ENCODE peak calls at places on chromosomes 11 and 22, in eight cellular contexts. One of them, this sample, is unnamed.

GRCh38 chr22:44884968-44885805 is 124.6 kb downstream of the PHF21B start:
- DNase-seq in erythroblast: no peak
- DNase-seq in aorta: no peak
- DNase-seq in T-helper 2 cell: no peak
- DNase-seq in coronary artery: peak; percentile 36
- DNase-seq in stimulated activated CD4-positive, alpha-beta T cell treated with anti-CD3 and anti-CD28 coated beads, Interleukin-4, amount 100 ng/mL, for 1 hour: no peak
- DNase-seq in activated CD4-positive, alpha-beta T cell treated with anti-CD3 and anti-CD28 coated beads, Interleukin-2, amount 10 ng/mL, durations not matched to agents 7 days and 5 days: no peak
- DNase-seq in GM19239: no peak
- DNase-seq in this sample: no peak

GRCh38 chr22:32606181-32606580 is 131.6 kb downstream of the FBXO7 start:
- DNase-seq in erythroblast: no peak
- DNase-seq in aorta: no peak
- DNase-seq in T-helper 2 cell: no peak
- DNase-seq in coronary artery: no peak
- DNase-seq in stimulated activated CD4-positive, alpha-beta T cell treated with anti-CD3 and anti-CD28 coated beads, Interleukin-4, amount 100 ng/mL, for 1 hour: no peak
- DNase-seq in activated CD4-positive, alpha-beta T cell treated with anti-CD3 and anti-CD28 coated beads, Interleukin-2, amount 10 ng/mL, durations not matched to agents 7 days and 5 days: no peak
- DNase-seq in GM19239: no peak
- DNase-seq in this sample: no peak

GRCh38 chr11:14336507-14337503 is 22.2 kb downstream of the RRAS2 start:
- DNase-seq in erythroblast: no peak
- DNase-seq in aorta: no peak
- DNase-seq in T-helper 2 cell: no peak
- DNase-seq in coronary artery: no peak
- DNase-seq in stimulated activated CD4-positive, alpha-beta T cell treated with anti-CD3 and anti-CD28 coated beads, Interleukin-4, amount 100 ng/mL, for 1 hour: no peak
- DNase-seq in activated CD4-positive, alpha-beta T cell treated with anti-CD3 and anti-CD28 coated beads, Interleukin-2, amount 10 ng/mL, durations not matched to agents 7 days and 5 days: no peak
- DNase-seq in GM19239: no peak
- DNase-seq in this sample: peak; percentile 99

GRCh38 chr22:20111045-20111688 is 4.7 kb upstream of the RANBP1 start:
- DNase-seq in erythroblast: peak; percentile 48
- DNase-seq in aorta: peak; percentile 25
- DNase-seq in T-helper 2 cell: no peak
- DNase-seq in coronary artery: no peak
- DNase-seq in stimulated activated CD4-positive, alpha-beta T cell treated with anti-CD3 and anti-CD28 coated beads, Interleukin-4, amount 100 ng/mL, for 1 hour: no peak
- DNase-seq in activated CD4-positive, alpha-beta T cell treated with anti-CD3 and anti-CD28 coated beads, Interleukin-2, amount 10 ng/mL, durations not matched to agents 7 days and 5 days: peak; percentile 28
- DNase-seq in GM19239: no peak
- DNase-seq in this sample: peak; percentile 26

GRCh38 chr11:61718613-61719302 is 33.7 kb upstream of the MYRF start:
- DNase-seq in erythroblast: no peak
- DNase-seq in aorta: peak; percentile 72
- DNase-seq in T-helper 2 cell: no peak
- DNase-seq in coronary artery: no peak
- DNase-seq in stimulated activated CD4-positive, alpha-beta T cell treated with anti-CD3 and anti-CD28 coated beads, Interleukin-4, amount 100 ng/mL, for 1 hour: no peak
- DNase-seq in activated CD4-positive, alpha-beta T cell treated with anti-CD3 and anti-CD28 coated beads, Interleukin-2, amount 10 ng/mL, durations not matched to agents 7 days and 5 days: no peak
- DNase-seq in GM19239: no peak
- DNase-seq in this sample: peak; percentile 51

GRCh38 chr11:77779935-77780334 is 40.6 kb downstream of the RSF1 start:
- DNase-seq in erythroblast: peak; percentile 12
- DNase-seq in aorta: no peak
- DNase-seq in T-helper 2 cell: no peak
- DNase-seq in coronary artery: no peak
- DNase-seq in stimulated activated CD4-positive, alpha-beta T cell treated with anti-CD3 and anti-CD28 coated beads, Interleukin-4, amount 100 ng/mL, for 1 hour: no peak
- DNase-seq in activated CD4-positive, alpha-beta T cell treated with anti-CD3 and anti-CD28 coated beads, Interleukin-2, amount 10 ng/mL, durations not matched to agents 7 days and 5 days: no peak
- DNase-seq in GM19239: no peak
- DNase-seq in this sample: peak; percentile 26

GRCh38 chr11:77026236-77026635 is 8.0 kb upstream of the B3GNT6 start:
- DNase-seq in erythroblast: peak; percentile 77
- DNase-seq in aorta: no peak
- DNase-seq in T-helper 2 cell: no peak
- DNase-seq in coronary artery: no peak
- DNase-seq in stimulated activated CD4-positive, alpha-beta T cell treated with anti-CD3 and anti-CD28 coated beads, Interleukin-4, amount 100 ng/mL, for 1 hour: no peak
- DNase-seq in activated CD4-positive, alpha-beta T cell treated with anti-CD3 and anti-CD28 coated beads, Interleukin-2, amount 10 ng/mL, durations not matched to agents 7 days and 5 days: no peak
- DNase-seq in GM19239: no peak
- DNase-seq in this sample: no peak

GRCh38 chr11:61890536-61891330 is 612 bp downstream of the FADS3 start:
- DNase-seq in erythroblast: peak; percentile 71
- DNase-seq in aorta: peak; percentile 88
- DNase-seq in T-helper 2 cell: peak; percentile 11
- DNase-seq in coronary artery: peak; percentile 93
- DNase-seq in stimulated activated CD4-positive, alpha-beta T cell treated with anti-CD3 and anti-CD28 coated beads, Interleukin-4, amount 100 ng/mL, for 1 hour: peak; percentile 32
- DNase-seq in activated CD4-positive, alpha-beta T cell treated with anti-CD3 and anti-CD28 coated beads, Interleukin-2, amount 10 ng/mL, durations not matched to agents 7 days and 5 days: peak; percentile 46
- DNase-seq in GM19239: no peak
- DNase-seq in this sample: peak; percentile 63

GRCh38 chr11:91163619-91164451 is 941.0 kb upstream of the CHORDC1 start:
- DNase-seq in erythroblast: no peak
- DNase-seq in aorta: no peak
- DNase-seq in T-helper 2 cell: no peak
- DNase-seq in coronary artery: no peak
- DNase-seq in stimulated activated CD4-positive, alpha-beta T cell treated with anti-CD3 and anti-CD28 coated beads, Interleukin-4, amount 100 ng/mL, for 1 hour: no peak
- DNase-seq in activated CD4-positive, alpha-beta T cell treated with anti-CD3 and anti-CD28 coated beads, Interleukin-2, amount 10 ng/mL, durations not matched to agents 7 days and 5 days: no peak
- DNase-seq in GM19239: no peak
- DNase-seq in this sample: peak; percentile 61

GRCh38 chr11:12636871-12637410 is 37.3 kb upstream of the TEAD1 start:
- DNase-seq in erythroblast: no peak
- DNase-seq in aorta: no peak
- DNase-seq in T-helper 2 cell: no peak
- DNase-seq in coronary artery: no peak
- DNase-seq in stimulated activated CD4-positive, alpha-beta T cell treated with anti-CD3 and anti-CD28 coated beads, Interleukin-4, amount 100 ng/mL, for 1 hour: no peak
- DNase-seq in activated CD4-positive, alpha-beta T cell treated with anti-CD3 and anti-CD28 coated beads, Interleukin-2, amount 10 ng/mL, durations not matched to agents 7 days and 5 days: no peak
- DNase-seq in GM19239: no peak
- DNase-seq in this sample: no peak

GRCh38 chr11:111700186-111700585 is 66.0 kb downstream of the PPP2R1B start:
- DNase-seq in erythroblast: no peak
- DNase-seq in aorta: no peak
- DNase-seq in T-helper 2 cell: no peak
- DNase-seq in coronary artery: no peak
- DNase-seq in stimulated activated CD4-positive, alpha-beta T cell treated with anti-CD3 and anti-CD28 coated beads, Interleukin-4, amount 100 ng/mL, for 1 hour: no peak
- DNase-seq in activated CD4-positive, alpha-beta T cell treated with anti-CD3 and anti-CD28 coated beads, Interleukin-2, amount 10 ng/mL, durations not matched to agents 7 days and 5 days: no peak
- DNase-seq in GM19239: no peak
- DNase-seq in this sample: no peak

GRCh38 chr22:24459911-24460310 is 32.5 kb downstream of the ADORA2A start:
- DNase-seq in erythroblast: no peak
- DNase-seq in aorta: no peak
- DNase-seq in T-helper 2 cell: no peak
- DNase-seq in coronary artery: no peak
- DNase-seq in stimulated activated CD4-positive, alpha-beta T cell treated with anti-CD3 and anti-CD28 coated beads, Interleukin-4, amount 100 ng/mL, for 1 hour: no peak
- DNase-seq in activated CD4-positive, alpha-beta T cell treated with anti-CD3 and anti-CD28 coated beads, Interleukin-2, amount 10 ng/mL, durations not matched to agents 7 days and 5 days: no peak
- DNase-seq in GM19239: no peak
- DNase-seq in this sample: no peak

GRCh38 chr11:61728066-61728939 is 24.1 kb upstream of the MYRF start:
- DNase-seq in erythroblast: no peak
- DNase-seq in aorta: no peak
- DNase-seq in T-helper 2 cell: no peak
- DNase-seq in coronary artery: no peak
- DNase-seq in stimulated activated CD4-positive, alpha-beta T cell treated with anti-CD3 and anti-CD28 coated beads, Interleukin-4, amount 100 ng/mL, for 1 hour: no peak
- DNase-seq in activated CD4-positive, alpha-beta T cell treated with anti-CD3 and anti-CD28 coated beads, Interleukin-2, amount 10 ng/mL, durations not matched to agents 7 days and 5 days: no peak
- DNase-seq in GM19239: no peak
- DNase-seq in this sample: no peak

GRCh38 chr11:60867871-60868681 is 734 bp downstream of the ZP1 start:
- DNase-seq in erythroblast: no peak
- DNase-seq in aorta: no peak
- DNase-seq in T-helper 2 cell: no peak
- DNase-seq in coronary artery: no peak
- DNase-seq in stimulated activated CD4-positive, alpha-beta T cell treated with anti-CD3 and anti-CD28 coated beads, Interleukin-4, amount 100 ng/mL, for 1 hour: no peak
- DNase-seq in activated CD4-positive, alpha-beta T cell treated with anti-CD3 and anti-CD28 coated beads, Interleukin-2, amount 10 ng/mL, durations not matched to agents 7 days and 5 days: no peak
- DNase-seq in GM19239: no peak
- DNase-seq in this sample: no peak

GRCh38 chr22:41963453-41964105 is 5.7 kb upstream of the SEPTIN3 start:
- DNase-seq in erythroblast: no peak
- DNase-seq in aorta: no peak
- DNase-seq in T-helper 2 cell: no peak
- DNase-seq in coronary artery: no peak
- DNase-seq in stimulated activated CD4-positive, alpha-beta T cell treated with anti-CD3 and anti-CD28 coated beads, Interleukin-4, amount 100 ng/mL, for 1 hour: no peak
- DNase-seq in activated CD4-positive, alpha-beta T cell treated with anti-CD3 and anti-CD28 coated beads, Interleukin-2, amount 10 ng/mL, durations not matched to agents 7 days and 5 days: no peak
- DNase-seq in GM19239: no peak
- DNase-seq in this sample: no peak

GRCh38 chr22:49462795-49463194 is 364.9 kb downstream of the BRD1 start:
- DNase-seq in erythroblast: no peak
- DNase-seq in aorta: no peak
- DNase-seq in T-helper 2 cell: no peak
- DNase-seq in coronary artery: no peak
- DNase-seq in stimulated activated CD4-positive, alpha-beta T cell treated with anti-CD3 and anti-CD28 coated beads, Interleukin-4, amount 100 ng/mL, for 1 hour: no peak
- DNase-seq in activated CD4-positive, alpha-beta T cell treated with anti-CD3 and anti-CD28 coated beads, Interleukin-2, amount 10 ng/mL, durations not matched to agents 7 days and 5 days: peak; percentile 8
- DNase-seq in GM19239: no peak
- DNase-seq in this sample: no peak

GRCh38 chr11:72239296-72239848 is 4.6 kb downstream of the PHOX2A start:
- DNase-seq in erythroblast: peak; percentile 55
- DNase-seq in aorta: peak; percentile 75
- DNase-seq in T-helper 2 cell: no peak
- DNase-seq in coronary artery: no peak
- DNase-seq in stimulated activated CD4-positive, alpha-beta T cell treated with anti-CD3 and anti-CD28 coated beads, Interleukin-4, amount 100 ng/mL, for 1 hour: no peak
- DNase-seq in activated CD4-positive, alpha-beta T cell treated with anti-CD3 and anti-CD28 coated beads, Interleukin-2, amount 10 ng/mL, durations not matched to agents 7 days and 5 days: no peak
- DNase-seq in GM19239: no peak
- DNase-seq in this sample: peak; percentile 38

GRCh38 chr22:41565403-41566054 is 4.7 kb downstream of the CSDC2 start:
- DNase-seq in erythroblast: peak; percentile 94
- DNase-seq in aorta: peak; percentile 82
- DNase-seq in T-helper 2 cell: no peak
- DNase-seq in coronary artery: no peak
- DNase-seq in stimulated activated CD4-positive, alpha-beta T cell treated with anti-CD3 and anti-CD28 coated beads, Interleukin-4, amount 100 ng/mL, for 1 hour: peak; percentile 9
- DNase-seq in activated CD4-positive, alpha-beta T cell treated with anti-CD3 and anti-CD28 coated beads, Interleukin-2, amount 10 ng/mL, durations not matched to agents 7 days and 5 days: peak; percentile 27
- DNase-seq in GM19239: no peak
- DNase-seq in this sample: peak; percentile 78